ENCODE peak calls at places on chromosomes 5 and 9, in five cellular contexts. U is upper lobe of left lung; T is effector memory CD4-positive, alpha-beta T cell; M is neuronal stem cell; N is esophagus muscularis mucosa. S is an unnamed sample.

GRCh38 chr5:149830579-149830978 is 100.5 kb downstream of the PPARGC1B start:
- DNase-seq in U (no peak), N (no peak), T (no peak), M (no peak), S (no peak)

GRCh38 chr5:151812757-151813309 is 41.1 kb downstream of the G3BP1 start:
- DNase-seq in T (no peak), N (no peak), U (no peak), M (no peak), S (no peak)

GRCh38 chr9:119951090-119951489 is 581.9 kb upstream of the BRINP1 start:
- DNase-seq in U (no peak), N (no peak), M (no peak), T (no peak), S (no peak)

GRCh38 chr5:65199988-65200668 is 281.6 kb downstream of the ADAMTS6 start:
- DNase-seq in M (no peak), N (no peak), T (no peak), U (no peak), S (no peak)

GRCh38 chr9:133763272-133764183 is 25.4 kb upstream of the SARDH start:
- DNase-seq in T (no peak), U (peak), N (no peak), M (no peak), S (peak)

GRCh38 chr5:138952962-138953361 is 77.8 kb upstream of the LRRTM2 start:
- DNase-seq in T (no peak), N (no peak), M (no peak), U (no peak), S (no peak)

GRCh38 chr9:123048748-123049147 is 15.3 kb downstream of the GPR21 start:
- DNase-seq in M (no peak), N (no peak), T (no peak), U (no peak), S (no peak)

GRCh38 chr5:172065431-172066065 is 59.1 kb upstream of the FBXW11 start:
- DNase-seq in T (no peak), U (no peak), N (no peak), M (no peak), S (no peak)

GRCh38 chr9:90433398-90433890 is 209.2 kb downstream of the DIRAS2 start:
- DNase-seq in N (peak), U (peak), M (peak), T (no peak), S (no peak)

GRCh38 chr5:1110260-1110929 is 1.5 kb downstream of the SLC12A7 start:
- DNase-seq in M (no peak), N (no peak), U (peak), T (no peak), S (no peak)

GRCh38 chr9:61668846-61669245 is 479.0 kb downstream of the SPATA31A7 start:
- DNase-seq in N (peak), U (no peak), T (no peak), M (no peak), S (no peak)

GRCh38 chr5:19241690-19242089 is 746.3 kb downstream of the CDH18 start:
- DNase-seq in N (no peak), M (no peak), U (no peak), T (no peak), S (no peak)

GRCh38 chr5:171840066-171840465 is 54.4 kb downstream of the SMIM23 start:
- DNase-seq in T (no peak), M (no peak), N (no peak), U (no peak), S (no peak)

GRCh38 chr9:22158275-22158674 is 149.2 kb upstream of the CDKN2B start:
- DNase-seq in M (no peak), T (no peak), N (no peak), U (no peak), S (no peak)

GRCh38 chr5:74424162-74424868 is 216.2 kb downstream of the ENC1 start:
- DNase-seq in T (no peak), N (no peak), M (no peak), U (no peak), S (no peak)

GRCh38 chr5:177410575-177410974 is 1.2 kb upstream of the F12 start:
- DNase-seq in M (no peak), T (no peak), N (no peak), U (no peak), S (no peak)

GRCh38 chr5:58116346-58116745 is 343.5 kb downstream of the PLK2 start:
- DNase-seq in T (no peak), M (no peak), N (no peak), U (no peak), S (no peak)

GRCh38 chr5:149583394-149583793 is 2.1 kb downstream of the ARHGEF37 start:
- DNase-seq in N (no peak), M (no peak), T (no peak), U (no peak), S (peak)

DNA sequence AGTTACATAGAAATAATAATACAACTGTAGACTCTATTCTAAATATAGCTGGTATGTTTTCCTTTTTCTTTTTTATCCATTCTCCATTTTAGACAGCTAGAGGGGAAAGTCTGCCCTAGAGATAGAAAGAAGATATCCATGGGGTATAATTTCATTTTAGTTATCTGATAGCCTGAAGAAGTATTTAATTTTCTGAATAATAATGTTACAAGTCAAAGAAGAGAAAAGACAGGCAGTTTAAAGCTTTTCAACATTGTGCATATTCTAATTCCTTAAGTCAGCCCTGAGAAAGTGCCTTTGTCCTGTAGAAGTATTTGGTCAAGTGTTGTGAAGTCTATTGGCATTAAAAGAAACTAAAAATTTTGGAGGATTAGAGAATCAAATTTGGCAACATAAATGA is 2.5 kb upstream of the VCAN start:
- DNase-seq in M (no peak), T (no peak), U (no peak), N (no peak), S (no peak)
- H3K4me3 ChIP-seq in M (no peak), T (no peak), U (no peak), N (no peak), S (no peak)

DNA sequence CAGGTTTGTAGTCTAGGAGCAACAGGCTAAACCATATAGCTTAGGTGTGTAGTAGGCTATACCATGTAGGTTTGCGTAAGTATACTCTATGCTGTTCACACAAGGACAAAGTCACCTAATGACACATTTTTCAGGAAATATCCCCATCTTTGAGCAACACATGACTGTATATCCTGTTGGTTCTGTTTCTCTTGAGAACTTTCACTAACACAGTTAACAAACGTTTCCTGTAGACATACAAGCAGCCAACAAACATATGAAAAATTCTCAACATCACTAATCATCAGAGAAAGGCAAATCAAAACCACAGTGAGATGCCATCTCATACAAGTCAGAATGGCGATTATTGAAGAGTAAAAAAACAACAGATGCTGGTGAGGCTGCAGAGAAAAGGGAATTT is 68.2 kb downstream of the NR2F1-AS1 start:
- DNase-seq in M (no peak), T (no peak), U (no peak), N (no peak), S (no peak)
- H3K27ac ChIP-seq in M (no peak), T (no peak), U (no peak), N (no peak), S (no peak)

DNA sequence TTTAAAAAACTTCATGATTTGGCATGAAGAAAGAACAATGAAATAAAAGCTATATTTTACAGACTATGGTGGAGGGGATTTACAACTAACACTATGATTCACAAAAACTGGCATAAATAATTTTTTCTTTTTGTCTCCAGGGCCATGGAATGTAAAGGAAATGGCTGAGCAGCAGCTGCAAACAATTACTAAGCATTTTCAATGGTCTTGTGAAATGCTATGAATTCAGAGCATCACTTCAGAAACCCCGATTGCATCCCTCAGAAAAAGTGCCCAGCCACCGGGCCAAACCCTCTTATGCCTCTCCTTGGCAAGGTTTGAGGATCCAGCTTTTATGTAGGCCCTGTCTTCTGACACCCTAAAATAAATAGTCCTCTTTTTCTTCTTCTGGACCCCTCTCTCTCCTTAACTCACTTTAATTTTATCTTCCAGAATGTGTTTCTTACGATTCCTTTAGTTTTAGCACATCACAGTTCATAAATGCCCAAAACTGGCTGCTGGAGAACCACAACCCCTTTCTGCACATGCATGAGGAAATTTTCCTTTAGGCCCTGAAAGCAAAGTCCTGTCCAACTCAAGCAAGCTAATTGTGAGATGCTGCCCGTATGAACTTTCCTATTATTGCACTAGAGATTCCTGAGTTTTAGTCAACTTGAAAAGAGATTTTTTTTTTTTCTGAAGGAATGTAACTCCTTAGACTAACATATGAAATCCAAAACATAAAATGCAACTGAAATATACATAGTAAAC is 51.9 kb upstream of the DAB2 start:
- DNase-seq in U (no peak), M (no peak), N (no peak), T (no peak), S (no peak)
- H3K4me3 ChIP-seq in U (no peak), M (no peak), N (no peak), T (no peak), S (no peak)

GRCh38 chr9:124205686-124206352 is 51.9 kb upstream of the NEK6 start:
- DNase-seq in T (no peak), M (no peak), N (no peak), U (no peak), S (no peak)

GRCh38 chr9:124198948-124199347 is 58.8 kb upstream of the NEK6 start:
- DNase-seq in N (no peak), T (no peak), U (no peak), M (no peak), S (no peak)

GRCh38 chr9:124199474-124199873 is 58.3 kb upstream of the NEK6 start:
- DNase-seq in U (no peak), N (no peak), T (no peak), M (no peak), S (no peak)

GRCh38 chr9:124203818-124204217 is 53.9 kb upstream of the NEK6 start:
- DNase-seq in U (no peak), N (no peak), T (no peak), M (no peak), S (no peak)

GRCh38 chr9:124202447-124202971 is 55.2 kb upstream of the NEK6 start:
- DNase-seq in M (no peak), N (no peak), U (no peak), T (peak), S (no peak)
- H3K27ac ChIP-seq in M (no peak), N (no peak), U (peak), T (peak), S (no peak)

GRCh38 chr9:12996971-12997370 is 222.2 kb downstream of the LURAP1L start:
- DNase-seq in U (no peak), M (no peak), T (no peak), N (no peak), S (no peak)

GRCh38 chr9:13002740-13003139 is 227.9 kb downstream of the LURAP1L start:
- DNase-seq in T (no peak), U (no peak), N (no peak), M (no peak), S (no peak)

DNA sequence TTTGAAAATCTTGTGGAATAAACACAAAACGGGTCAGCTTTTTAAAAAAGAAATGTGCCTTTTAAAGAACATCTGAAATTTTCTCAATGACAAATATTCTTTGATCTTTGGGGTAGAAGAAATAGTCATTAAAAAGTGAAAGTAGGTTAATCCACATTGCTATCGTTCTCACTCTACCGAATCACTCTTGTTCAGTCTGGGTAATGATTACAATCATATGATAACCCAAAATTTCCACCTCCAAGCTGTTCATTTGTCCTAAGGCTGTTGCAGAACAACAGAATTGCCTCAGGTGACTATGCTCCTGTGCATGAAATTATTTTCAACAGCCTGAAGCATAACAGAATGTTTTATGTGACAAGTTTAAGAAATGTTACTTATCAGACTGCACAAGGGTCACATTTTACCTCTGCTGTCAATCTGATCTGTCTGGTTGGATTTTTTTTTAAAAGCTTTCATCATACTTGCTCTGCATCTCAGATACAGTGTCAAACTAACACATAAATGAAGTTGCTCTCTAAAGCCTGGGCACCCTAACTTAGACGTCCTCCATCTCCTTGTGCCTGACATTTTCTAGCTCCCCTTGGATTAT is 227.3 kb downstream of the LURAP1L start:
- DNase-seq in T (no peak), M (no peak), U (no peak), N (no peak), S (no peak)
- H3K4me3 ChIP-seq in T (no peak), M (no peak), U (no peak), N (no peak), S (no peak)

GRCh38 chr5:132260051-132260450 is 2.6 kb downstream of the PDLIM4 start:
- DNase-seq in T (no peak), M (no peak), N (no peak), U (no peak), S (no peak)

GRCh38 chr5:132257131-132258101 is at the start of gene PDLIM4:
- DNase-seq in T (no peak), N (no peak), U (peak), M (peak), S (no peak)

GRCh38 chr5:132258102-132259060 is 885 bp downstream of the PDLIM4 start:
- DNase-seq in T (no peak), U (no peak), M (no peak), N (no peak), S (no peak)

GRCh38 chr5:132260714-132261615 is 3.5 kb downstream of the PDLIM4 start:
- DNase-seq in T (no peak), N (no peak), U (no peak), M (no peak), S (no peak)

DNA sequence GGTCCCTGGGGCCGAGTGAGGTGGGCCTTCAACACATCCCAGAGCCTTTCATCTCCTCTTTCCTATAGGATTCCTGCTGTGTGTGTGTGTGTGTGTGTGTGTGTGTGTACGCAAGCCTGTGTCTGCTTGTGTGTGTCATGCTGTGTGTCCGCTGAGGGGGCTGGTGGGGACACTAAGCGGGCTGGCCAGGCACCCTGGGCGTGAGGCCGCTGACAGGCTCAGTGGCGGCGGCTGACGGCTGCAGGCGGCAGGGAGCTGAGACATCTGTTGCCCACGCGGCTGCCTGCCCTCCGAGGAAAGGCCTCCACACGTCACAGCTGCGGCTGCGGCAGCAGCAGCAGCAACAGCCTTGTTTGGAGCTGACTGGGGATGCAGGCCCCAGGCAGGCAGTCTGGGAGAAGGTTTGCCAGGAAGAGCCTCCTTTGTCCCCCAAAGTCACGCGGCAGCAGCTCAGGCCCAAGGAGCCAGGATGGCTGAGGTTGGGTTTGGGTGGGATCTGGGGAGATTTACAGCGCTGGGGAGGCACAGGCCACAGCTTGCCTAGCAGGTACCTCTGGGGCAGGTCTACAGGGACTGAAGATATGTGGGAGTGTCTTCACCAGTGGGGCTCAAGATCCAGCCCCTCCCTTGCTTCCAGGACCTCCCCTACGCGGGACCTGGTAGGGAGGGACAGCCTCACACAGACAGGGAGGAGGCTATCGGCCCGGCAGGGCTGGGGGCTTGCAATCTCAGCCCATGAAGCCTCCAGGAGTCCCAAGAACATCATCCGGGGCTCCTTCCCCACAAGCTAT is 1.8 kb downstream of the PDLIM4 start:
- DNase-seq in M (no peak), U (peak), N (no peak), T (no peak), S (peak)
- H3K27ac ChIP-seq in M (no peak), U (peak), N (peak), T (no peak), S (peak)